ENCODE peak calls at places on chromosomes 4 and X, in four cellular contexts. E is WTC11, I is HepG2, O is K562. T is an unnamed sample.

GRCh38 chr4:20760053-20760452 is 59.8 kb downstream of the PACRGL start:
- DNase-seq in E (peak; percentile 24), I (no peak), O (peak; percentile 26), T (no peak)

GRCh38 chr4:74625981-74626380 is 168.3 kb downstream of the BTC start:
- DNase-seq in E (no peak), I (no peak), O (no peak), T (no peak)

GRCh38 chr4:114417214-114417613 is 181.4 kb upstream of the UGT8 start:
- DNase-seq in E (no peak), I (peak; percentile 2), O (no peak), T (peak; percentile 3)

GRCh38 chr4:124785645-124786044 is 73.1 kb upstream of the ANKRD50 start:
- DNase-seq in E (no peak), I (no peak), O (no peak), T (no peak)

GRCh38 chr4:122156819-122157218 is 4.7 kb downstream of the BLTP1 start:
- DNase-seq in E (no peak), I (no peak), O (no peak), T (no peak)

GRCh38 chrX:135629342-135629741 is 84.1 kb upstream of the CT45A1 start:
- DNase-seq in E (no peak), I (no peak), O (no peak), T (no peak)

GRCh38 chrX:34557733-34558132 is 99.4 kb downstream of the TMEM47 start:
- DNase-seq in E (peak; percentile 16), I (no peak), O (no peak), T (no peak)

GRCh38 chr4:69787879-69788278 is 27.5 kb upstream of the SULT1B1 start:
- DNase-seq in E (no peak), I (no peak), O (no peak), T (no peak)

GRCh38 chr4:2803624-2804448 is 11.0 kb downstream of the SH3BP2 start:
- DNase-seq in E (no peak), I (no peak), O (peak; percentile 68), T (no peak)

GRCh38 chr4:69818060-69818639 is 41.8 kb downstream of the SULT1E1 start:
- DNase-seq in E (no peak), I (no peak), O (no peak), T (no peak)

GRCh38 chr4:153083447-153083921 is 120.8 kb upstream of the TRIM2 start:
- DNase-seq in E (peak; percentile 68), I (peak; percentile 72), O (peak; percentile 51), T (peak; percentile 72)

GRCh38 chr4:22003878-22004277 is 55.3 kb upstream of the KCNIP4 start:
- DNase-seq in E (no peak), I (no peak), O (no peak), T (no peak)
- TF ChIP-seq FOXJ3 in E (no peak), I (no peak), O (no peak), T (no peak)

DNA sequence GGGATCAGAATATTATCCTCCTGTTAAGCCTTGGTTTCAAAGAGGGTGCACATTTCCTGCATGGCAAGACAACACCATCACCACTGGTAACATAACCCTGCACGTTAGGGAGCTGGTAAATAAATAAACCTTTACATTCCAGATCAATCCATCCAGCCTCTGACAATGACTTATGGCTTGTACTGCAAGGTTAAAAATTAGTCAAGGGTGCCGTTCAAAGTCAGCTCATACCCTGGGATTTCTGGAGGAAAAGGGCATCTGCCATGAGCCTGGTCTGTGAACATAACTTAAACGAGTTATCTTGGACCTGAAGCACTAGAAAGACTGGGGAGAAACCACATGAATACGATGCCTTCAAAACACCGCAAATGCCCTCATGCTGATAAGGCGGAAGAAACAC is 102.9 kb downstream of the NPNT start:
- DNase-seq in E (no peak), I (peak; percentile 89), O (no peak), T (no peak)
- TF ChIP-seq FOXJ3 in E (no peak), I (peak; percentile 62), O (no peak), T (no peak)

DNA sequence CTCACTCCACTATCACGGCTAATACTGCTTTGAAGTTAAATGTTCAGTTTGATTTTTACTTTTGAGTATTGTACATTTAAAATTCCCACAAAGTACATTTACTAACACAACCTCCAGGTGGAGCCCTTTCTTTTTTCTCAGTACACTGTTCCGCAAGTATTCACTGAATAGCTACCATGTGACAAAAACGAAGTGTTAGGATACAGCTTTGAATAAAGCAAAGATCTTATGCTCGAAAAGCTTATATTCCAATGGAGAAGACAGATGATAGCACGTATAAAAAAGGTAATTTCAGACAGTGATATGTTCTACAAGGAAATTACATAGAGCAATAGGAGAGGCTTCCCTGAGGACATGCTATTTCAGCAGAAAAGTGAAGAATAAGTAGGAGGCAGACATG is 60.7 kb upstream of the ABCG2 start:
- DNase-seq in E (no peak), I (peak; percentile 30), O (peak; percentile 30), T (peak; percentile 44)
- TF ChIP-seq FOXJ3 in E (no peak), I (no peak), O (no peak), T (no peak)

GRCh38 chr4:87781569-87781968 is 17.8 kb upstream of the IBSP start:
- DNase-seq in E (no peak), I (no peak), O (no peak), T (no peak)

GRCh38 chr4:87785858-87786509 is 13.4 kb upstream of the IBSP start:
- DNase-seq in E (no peak), I (no peak), O (no peak), T (no peak)

GRCh38 chr4:87783781-87784180 is 15.6 kb upstream of the IBSP start:
- DNase-seq in E (no peak), I (no peak), O (no peak), T (no peak)
- TF ChIP-seq FOXJ3 in E (no peak), I (no peak), O (no peak), T (no peak)

DNA sequence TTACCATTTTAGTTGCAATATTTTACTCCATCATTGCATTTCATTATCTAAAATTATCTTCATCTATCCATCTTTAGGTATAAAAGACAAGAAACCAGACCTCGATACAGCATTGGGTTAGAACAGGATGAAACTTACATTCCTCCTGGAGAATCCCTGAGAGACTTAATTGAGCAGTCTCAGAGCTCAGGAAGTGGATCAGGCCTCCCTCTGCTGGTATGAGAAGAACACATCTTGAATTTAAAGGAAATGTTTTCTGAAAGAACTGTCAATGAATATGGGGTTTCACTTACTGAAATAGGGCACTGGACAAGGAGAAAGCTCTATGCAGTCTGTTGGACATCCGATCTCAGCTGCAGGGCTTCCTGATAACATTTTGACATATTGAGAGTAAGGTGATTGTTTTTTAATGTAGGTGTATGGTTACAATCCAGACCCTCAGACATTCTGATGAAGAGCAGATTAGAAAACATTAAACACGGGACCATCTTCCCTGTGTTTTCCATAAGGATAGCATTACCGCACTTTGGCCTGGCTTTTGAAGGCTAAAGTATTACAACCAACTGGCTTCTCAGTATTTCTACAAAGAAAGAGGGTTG is 367.2 kb downstream of the BMPR1B start:
- DNase-seq in E (peak; percentile 28), I (peak; percentile 8), O (no peak), T (peak; percentile 36)
- TF ChIP-seq FOXJ3 in E (no peak), I (no peak), O (no peak), T (no peak)

GRCh38 chr4:21991537-21991936 is 43.0 kb upstream of the KCNIP4 start:
- DNase-seq in E (no peak), I (no peak), O (no peak), T (no peak)

GRCh38 chr4:21991050-21991449 is 42.5 kb upstream of the KCNIP4 start:
- DNase-seq in E (no peak), I (no peak), O (no peak), T (no peak)

GRCh38 chr4:21992330-21992729 is 43.8 kb upstream of the KCNIP4 start:
- DNase-seq in E (no peak), I (no peak), O (no peak), T (no peak)
- TF ChIP-seq FOXJ3 in E (no peak), I (no peak), O (no peak), T (no peak)

T was measured in SK-N-SH.